ENCODE peak calls at places on chromosome 18, in ten cellular contexts. A is tibial nerve; N is omental fat pad; Z is stimulated activated CD4-positive, alpha-beta T cell treated with anti-CD3 and anti-CD28 coated beads, TNF-alpha, amount 100 ng/mL, for 48 hours; D is activated effector memory CD4-positive, alpha-beta T cell treated with Interleukin-2 at 50 U/mL for 16 hours; R is NCI-H1417; C is astrocyte of the spinal cord; W is ELR; B is SW480; V is GM23248. M is an unnamed sample.
A peak's percentile ranks its signal among the peaks of the same experiment; 100 is the strongest.

GRCh38 chr18:24322594-24323136 is 75.0 kb downstream of the OSBPL1A start:
- DNase-seq in B (no peak), C (peak; percentile 41), V (peak; percentile 59), Z (no peak), R (no peak), A (no peak), W (no peak), N (no peak), D (no peak), M (no peak)

GRCh38 chr18:3401669-3402620 is 48.0 kb upstream of the TGIF1 start:
- DNase-seq in R (no peak), A (no peak), D (no peak), B (no peak), N (no peak), Z (no peak), V (no peak), C (no peak), W (no peak), M (no peak)

GRCh38 chr18:23900979-23901378 is 113.6 kb upstream of the TTC39C start:
- DNase-seq in Z (no peak), B (no peak), N (no peak), W (no peak), R (no peak), V (no peak), C (peak; percentile 14), A (no peak), D (no peak), M (no peak)

GRCh38 chr18:77039196-77040140 is 93.1 kb downstream of the MBP start:
- DNase-seq in V (peak; percentile 19), N (no peak), Z (no peak), B (no peak), D (no peak), R (no peak), A (no peak), C (peak; percentile 43), W (peak; percentile 42), M (no peak)

GRCh38 chr18:9642799-9643445 is 28.6 kb upstream of the PPP4R1 start:
- DNase-seq in W (peak; percentile 74), N (no peak), Z (no peak), D (no peak), A (no peak), R (no peak), C (peak; percentile 64), V (peak; percentile 46), B (no peak), M (no peak)

GRCh38 chr18:23964282-23965238 is 50.0 kb upstream of the TTC39C start:
- DNase-seq in N (no peak), V (no peak), D (peak; percentile 44), Z (no peak), W (peak; percentile 7), C (no peak), B (no peak), R (no peak), A (no peak), M (no peak)

GRCh38 chr18:27668126-27668525 is 483.0 kb upstream of the CHST9 start:
- DNase-seq in Z (no peak), W (peak; percentile 27), D (no peak), V (peak; percentile 37), R (no peak), B (no peak), A (no peak), N (no peak), C (peak; percentile 49), M (no peak)

GRCh38 chr18:79422022-79422782 is 26.5 kb downstream of the NFATC1 start:
- DNase-seq in D (no peak), B (no peak), V (peak; percentile 90), Z (no peak), W (peak; percentile 13), C (peak; percentile 86), N (no peak), A (peak; percentile 54), R (no peak), M (no peak)